ENCODE peak calls at places on chromosomes 3 and 15, in eight cellular contexts. W is heart left ventricle, G is activated B cell treated with CpG ODN at 0.5 μM for 24 hours, T is GM13976, F is foreskin fibroblast, C is AG04450, K is neural crest cell, U is B cell. X is an unnamed sample.

GRCh38 chr3:14660942-14661341 is 9.4 kb downstream of the CCDC174 start:
- DNase-seq in W (no peak), G (no peak), K (no peak), U (no peak), F (no peak), T (no peak), C (no peak), X (no peak)

GRCh38 chr15:70182858-70183695 is 85.4 kb upstream of the TLE3 start:
- DNase-seq in K (no peak), F (no peak), U (no peak), W (no peak), T (no peak), C (no peak), G (no peak), X (peak; percentile 69)

GRCh38 chr3:188135271-188135670 is 18.7 kb upstream of the LPP start:
- DNase-seq in K (no peak), W (no peak), G (no peak), C (no peak), F (no peak), U (no peak), T (no peak), X (no peak)

GRCh38 chr3:40737343-40737742 is 212.6 kb downstream of the ZNF621 start:
- DNase-seq in T (no peak), K (no peak), G (no peak), U (no peak), W (no peak), C (no peak), F (no peak), X (no peak)

GRCh38 chr3:16475766-16476165 is 37.7 kb downstream of the RFTN1 start:
- DNase-seq in K (no peak), W (no peak), T (no peak), C (no peak), F (no peak), U (no peak), G (no peak), X (no peak)

GRCh38 chr15:22939652-22940061 is 40.5 kb downstream of the CYFIP1 start:
- DNase-seq in W (no peak), T (no peak), K (no peak), U (no peak), G (no peak), C (no peak), F (no peak), X (no peak)

GRCh38 chr3:115615001-115615447 is 8.3 kb upstream of the GAP43 start:
- DNase-seq in G (no peak), F (peak; percentile 19), U (no peak), T (no peak), C (no peak), W (no peak), K (no peak), X (peak; percentile 61)

GRCh38 chr15:85891470-85891869 is 96.7 kb upstream of the KLHL25 start:
- DNase-seq in G (no peak), T (no peak), U (no peak), C (no peak), F (no peak), K (no peak), W (no peak), X (no peak)

GRCh38 chr3:156575661-156576450 is 20.9 kb upstream of the SSR3 start:
- DNase-seq in F (no peak), K (no peak), C (no peak), W (no peak), U (no peak), T (no peak), G (no peak), X (no peak)

GRCh38 chr15:75123395-75123794 is 78.3 kb upstream of the C15orf39 start:
- DNase-seq in K (no peak), F (peak; percentile 80), W (no peak), G (no peak), U (no peak), T (no peak), C (peak; percentile 37), X (no peak)

GRCh38 chr3:55322649-55323048 is 164.5 kb downstream of the WNT5A start:
- DNase-seq in C (no peak), K (no peak), U (no peak), W (no peak), F (no peak), G (no peak), T (no peak), X (no peak)

GRCh38 chr3:52268036-52268435 is 10.4 kb downstream of the WDR82 start:
- DNase-seq in U (no peak), T (no peak), G (no peak), C (no peak), W (no peak), F (no peak), K (no peak), X (peak; percentile 59)

GRCh38 chr15:34650177-34650576 is 66.7 kb upstream of the GOLGA8B start:
- DNase-seq in G (no peak), W (no peak), U (no peak), C (peak; percentile 21), K (no peak), F (peak; percentile 79), T (peak; percentile 17), X (peak; percentile 47)

GRCh38 chr15:74428442-74428787 is 5.3 kb downstream of the SEMA7A start:
- DNase-seq in T (peak; percentile 63), G (no peak), F (peak; percentile 64), K (no peak), W (no peak), U (peak; percentile 44), C (no peak), X (no peak)

GRCh38 chr3:59150039-59150438 is 100.2 kb upstream of the CFAP20DC start:
- DNase-seq in K (no peak), C (no peak), F (no peak), T (no peak), W (no peak), G (no peak), U (no peak), X (peak; percentile 3)

GRCh38 chr3:153835540-153835939 is 285.6 kb upstream of the ARHGEF26 start:
- DNase-seq in F (no peak), C (no peak), T (no peak), U (no peak), K (no peak), G (no peak), W (no peak), X (no peak)
- TF ChIP-seq CTCF in F (no peak), C (no peak), T (no peak), U (no peak), K (no peak), G (no peak), W (no peak), X (no peak)

DNA sequence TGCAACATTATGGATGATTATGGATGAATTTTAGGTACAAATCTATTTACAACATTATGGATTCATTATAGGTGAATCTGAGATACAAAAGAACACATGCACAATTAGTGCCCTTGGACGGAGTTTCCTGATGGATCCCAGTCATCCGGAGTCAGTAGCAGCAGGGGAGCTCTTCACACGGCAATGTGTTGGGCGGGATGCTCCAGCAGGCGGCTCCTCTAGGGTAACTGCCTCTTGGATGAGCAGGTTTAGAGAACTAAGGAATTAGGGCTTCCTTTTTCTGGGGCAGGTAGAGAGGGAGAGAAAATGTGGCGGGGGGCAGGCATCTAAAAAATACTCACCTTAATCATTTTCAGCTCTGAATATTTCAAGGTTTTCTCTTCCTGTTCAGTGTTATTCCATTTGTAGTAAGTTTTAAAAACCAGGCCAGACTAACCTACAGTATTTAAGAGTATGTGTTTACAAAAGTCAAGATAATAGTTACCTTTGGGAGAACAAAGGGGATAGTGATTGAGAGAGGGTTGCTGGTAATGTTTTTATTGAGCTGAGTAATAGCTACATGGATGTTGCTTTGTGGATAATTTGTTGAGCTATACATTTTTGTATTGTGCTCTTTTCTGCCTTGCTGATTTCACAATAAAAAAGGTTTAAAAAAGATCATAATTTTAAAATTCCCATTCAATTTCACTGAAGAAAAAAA is 27.4 kb upstream of the GOLM2 start:
- DNase-seq in T (no peak), K (no peak), C (no peak), F (no peak), U (no peak), G (no peak), W (no peak), X (no peak)
- TF ChIP-seq CTCF in T (no peak), K (no peak), C (no peak), F (no peak), U (no peak), G (no peak), W (no peak), X (no peak)

GRCh38 chr3:12465151-12465795 is 19.0 kb upstream of the TSEN2 start:
- DNase-seq in U (no peak), F (no peak), T (no peak), G (no peak), K (no peak), W (no peak), C (no peak), X (no peak)

GRCh38 chr3:12462159-12462962 is 21.9 kb upstream of the TSEN2 start:
- DNase-seq in F (no peak), W (no peak), T (no peak), G (no peak), C (no peak), K (no peak), U (no peak), X (peak; percentile 26)

GRCh38 chr3:12465826-12466225 is 18.5 kb upstream of the TSEN2 start:
- DNase-seq in U (no peak), T (no peak), G (no peak), W (no peak), K (no peak), C (no peak), F (no peak), X (no peak)

GRCh38 chr3:12463686-12464085 is 20.6 kb upstream of the TSEN2 start:
- DNase-seq in C (no peak), T (no peak), U (no peak), F (no peak), W (no peak), G (no peak), K (no peak), X (no peak)

GRCh38 chr3:12464181-12464580 is 20.1 kb upstream of the TSEN2 start:
- DNase-seq in T (no peak), W (no peak), K (no peak), U (no peak), C (no peak), G (no peak), F (no peak), X (no peak)
- TF ChIP-seq CTCF in T (no peak), W (no peak), K (no peak), U (no peak), C (no peak), G (no peak), F (no peak), X (no peak)

GRCh38 chr15:62068787-62069170 is 2.0 kb downstream of the C2CD4A start:
- DNase-seq in T (no peak), U (no peak), C (no peak), F (no peak), W (no peak), G (no peak), K (no peak), X (peak; percentile 51)

GRCh38 chr15:62066663-62067447 is at the start of gene C2CD4A:
- DNase-seq in F (peak; percentile 73), T (peak; percentile 49), U (peak; percentile 67), C (no peak), G (peak; percentile 48), K (peak; percentile 23), W (peak; percentile 53), X (peak; percentile 58)

GRCh38 chr15:62068071-62068786 is 1.5 kb downstream of the C2CD4A start:
- DNase-seq in W (peak; percentile 59), C (no peak), T (peak; percentile 44), F (peak; percentile 64), G (peak; percentile 51), K (peak; percentile 41), U (peak; percentile 38), X (no peak)

GRCh38 chr15:62069551-62069950 is 2.8 kb downstream of the C2CD4A start:
- DNase-seq in F (no peak), K (no peak), T (no peak), C (no peak), U (no peak), G (no peak), W (no peak), X (no peak)

GRCh38 chr15:62067448-62068044 is 769 bp downstream of the C2CD4A start:
- DNase-seq in K (no peak), U (peak; percentile 43), W (no peak), F (peak; percentile 57), G (no peak), C (no peak), T (peak; percentile 32), X (no peak)
- TF ChIP-seq CTCF in K (no peak), U (peak; percentile 32), W (peak; percentile 9), F (no peak), G (no peak), C (no peak), T (no peak), X (no peak)

X was measured in bronchial epithelial cell.